ENCODE peak calls at places on chromosomes 12 and 14, in ten cellular contexts. X, F, N, G, L, U, H, T, E and Z are unnamed samples. For H3K9me3, the result is how much of the 10 kb centered on the place peaks cover.

GRCh38 chr12:125161712-125162023 is 96.4 kb downstream of the AACS start:
- DNase-seq in N (peak), G (no peak), F (no peak), H (no peak), L (no peak), U (no peak), T (no peak), E (no peak), X (no peak), Z (no peak)

GRCh38 chr12:53101266-53101665 is 2.0 kb upstream of the SOAT2 start:
- DNase-seq in N (no peak), H (no peak), E (no peak), G (no peak), T (no peak), L (no peak), X (no peak), U (no peak), F (no peak), Z (no peak)

GRCh38 chr12:54159140-54159539 is 29.6 kb downstream of the SMUG1 start:
- DNase-seq in U (no peak), G (no peak), X (no peak), E (no peak), H (peak), N (peak), F (no peak), T (no peak), L (no peak), Z (no peak)

GRCh38 chr14:36513012-36513420 is 7.0 kb downstream of the NKX2-1 start:
- DNase-seq in N (no peak), T (no peak), G (no peak), F (no peak), U (no peak), E (no peak), L (no peak), X (no peak), H (no peak), Z (no peak)

GRCh38 chr12:69161835-69162234 is 77.5 kb upstream of the CPSF6 start:
- DNase-seq in H (no peak), G (no peak), X (peak), T (no peak), N (no peak), E (no peak), F (no peak), L (no peak), U (no peak), Z (no peak)

GRCh38 chr14:99516156-99517045 is 35.2 kb downstream of the CCNK start:
- DNase-seq in N (peak), H (peak), G (no peak), U (peak), F (no peak), X (no peak), E (peak), L (no peak), T (peak), Z (peak)

GRCh38 chr14:55129428-55130193 is 559 bp downstream of the LGALS3 start:
- DNase-seq in E (peak), L (no peak), H (peak), X (peak), U (peak), G (peak), N (peak), T (peak), F (peak), Z (peak)

GRCh38 chr14:85501751-85502150 is 28.2 kb upstream of the FLRT2 start:
- DNase-seq in F (no peak), X (no peak), H (no peak), G (no peak), E (no peak), U (no peak), L (no peak), T (no peak), N (no peak), Z (no peak)

GRCh38 chr12:75887979-75888378 is 143.6 kb downstream of the PHLDA1 start:
- DNase-seq in F (no peak), H (no peak), T (no peak), X (no peak), E (no peak), L (no peak), G (no peak), N (no peak), U (no peak), Z (no peak)

GRCh38 chr12:93373847-93374723 is 3.6 kb upstream of the NUDT4 start:
- DNase-seq in X (no peak), U (no peak), L (no peak), F (no peak), G (peak), N (no peak), E (no peak), T (no peak), H (no peak), Z (no peak)

GRCh38 chr12:3218150-3218845 is 141.1 kb downstream of the TSPAN9 start:
- DNase-seq in F (peak), G (peak), L (no peak), N (peak), E (no peak), T (peak), X (peak), H (peak), U (peak), Z (peak)

GRCh38 chr12:108689314-108690190 is 41.8 kb downstream of the CORO1C start:
- DNase-seq in G (peak), F (peak), T (peak), E (no peak), X (peak), L (no peak), U (peak), H (peak), N (no peak), Z (peak)

DNA sequence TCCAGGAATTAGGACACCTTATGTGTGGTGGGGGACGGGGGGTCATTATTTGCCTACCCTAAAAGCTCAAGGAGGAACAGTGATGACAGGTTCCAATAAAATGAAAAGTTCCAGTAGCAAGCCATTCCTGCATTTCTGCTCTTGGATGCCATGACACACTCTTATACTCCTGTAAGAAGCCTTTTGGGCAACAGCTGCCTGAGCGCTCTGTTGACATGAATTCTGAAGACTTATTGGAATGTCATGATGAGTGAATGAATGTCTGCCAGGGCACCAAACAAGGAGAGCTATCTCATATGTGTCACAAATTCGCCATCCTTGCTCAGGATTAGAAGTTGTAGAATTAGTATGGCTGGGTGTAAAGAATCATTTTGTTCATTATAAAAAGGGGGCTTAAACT is 36.3 kb downstream of the PTGER2 start:
- DNase-seq in G (no peak), T (no peak), L (no peak), U (no peak), E (no peak), F (no peak), N (no peak), H (no peak), X (no peak), Z (no peak)
- H3K27ac ChIP-seq in G (peak), T (no peak), L (no peak), U (no peak), E (no peak), F (no peak), N (no peak), H (peak), X (no peak), Z (no peak)

GRCh38 chr14:105938055-105938863 is 411.9 kb downstream of the TMEM121 start:
- DNase-seq in G (no peak), F (no peak), E (peak), X (no peak), N (no peak), T (no peak), L (no peak), H (no peak), U (peak), Z (no peak)

GRCh38 chr14:105941226-105942166 is 415.1 kb downstream of the TMEM121 start:
- DNase-seq in L (no peak), N (no peak), E (peak), G (no peak), F (no peak), H (no peak), U (peak), X (no peak), T (no peak), Z (no peak)

GRCh38 chr14:105938959-105939358 is 412.6 kb downstream of the TMEM121 start:
- DNase-seq in N (no peak), U (no peak), E (no peak), T (no peak), H (no peak), G (no peak), X (no peak), L (no peak), F (no peak), Z (no peak)

GRCh38 chr14:105939810-105940508 is 413.6 kb downstream of the TMEM121 start:
- DNase-seq in E (peak), U (peak), G (no peak), T (no peak), L (no peak), X (no peak), H (no peak), N (no peak), F (no peak), Z (no peak)

GRCh38 chr14:105940534-105941225 is 414.3 kb downstream of the TMEM121 start:
- DNase-seq in F (no peak), L (no peak), H (no peak), E (peak), N (no peak), G (no peak), X (no peak), T (no peak), U (peak), Z (no peak)
- H3K9me3 ChIP-seq in F (under half), L (half or more), H (under half), E (under half), N (under half), G (under half), X (under half), T (under half), U (under half), Z (under half)

DNA sequence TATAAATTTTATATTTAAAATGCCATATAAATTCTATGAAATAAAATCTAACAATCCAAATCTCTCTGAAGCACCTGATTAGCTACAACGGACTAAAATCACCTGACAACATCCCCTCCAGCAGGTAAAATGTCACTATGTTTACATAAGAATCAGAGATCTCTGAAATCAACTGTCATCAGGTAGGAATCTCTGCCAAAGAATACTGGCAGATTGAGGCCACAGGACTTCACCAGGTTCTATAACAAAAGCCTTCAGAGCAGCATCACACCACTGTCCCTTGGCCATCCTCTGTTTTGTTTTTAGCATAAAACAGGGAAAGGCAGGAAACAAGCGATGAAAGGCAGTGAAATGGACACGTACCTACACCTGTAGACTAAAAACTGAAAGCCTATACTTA is 22.1 kb downstream of the FGD6 start:
- DNase-seq in T (no peak), X (no peak), U (no peak), L (no peak), E (no peak), H (no peak), N (no peak), F (no peak), G (no peak), Z (no peak)
- H3K27ac ChIP-seq in T (no peak), X (no peak), U (no peak), L (no peak), E (no peak), H (no peak), N (no peak), F (no peak), G (no peak), Z (no peak)

GRCh38 chr14:106067935-106068334 is 541.6 kb downstream of the TMEM121 start:
- DNase-seq in U (no peak), L (no peak), E (no peak), X (no peak), N (no peak), G (no peak), F (no peak), T (no peak), H (no peak), Z (no peak)
- H3K9me3 ChIP-seq in U (under half), L (under half), E (under half), X (under half), N (under half), G (under half), F (under half), T (under half), H (under half), Z (under half)

DNA sequence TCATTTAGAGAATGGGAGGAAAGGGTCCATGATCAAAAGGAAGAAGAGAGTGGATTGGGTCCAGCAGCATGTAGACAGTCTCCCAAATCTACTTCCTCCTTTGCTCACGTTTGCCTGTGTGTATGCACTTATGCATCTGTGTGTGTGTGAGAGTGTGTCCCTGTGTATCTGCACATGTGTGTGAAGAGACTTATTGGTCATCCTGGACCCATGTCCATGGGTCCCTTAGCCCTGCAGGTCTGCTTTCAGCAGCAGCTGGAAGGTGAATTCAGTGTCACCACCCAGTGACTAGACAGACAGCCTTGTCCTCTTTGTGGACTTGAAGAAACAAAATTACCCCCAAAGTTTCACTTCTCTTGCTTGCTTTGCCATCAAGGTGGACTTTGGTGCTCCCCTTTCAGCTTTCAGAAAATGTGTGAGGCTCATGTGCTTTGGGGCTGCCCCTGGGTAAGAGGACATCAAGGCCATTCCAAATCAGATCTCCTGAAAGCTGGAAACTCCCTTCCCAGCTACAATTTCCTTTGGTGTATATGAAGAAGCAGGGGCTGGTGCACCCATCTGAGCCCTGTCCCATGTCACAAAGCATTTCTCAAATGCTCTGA is 1063.8 kb downstream of the BCL11B start:
- DNase-seq in T (no peak), H (no peak), F (no peak), X (no peak), U (no peak), L (no peak), N (no peak), G (no peak), E (no peak), Z (no peak)
- H3K27ac ChIP-seq in T (no peak), H (no peak), F (no peak), X (no peak), U (no peak), L (no peak), N (no peak), G (no peak), E (peak), Z (no peak)

GRCh38 chr12:133180669-133181068 is 626 bp upstream of the ZNF268 start:
- DNase-seq in X (no peak), F (no peak), L (no peak), T (no peak), N (no peak), U (no peak), G (no peak), E (no peak), H (no peak), Z (no peak)

GRCh38 chr12:133181238-133181959 is at the start of gene ZNF268:
- DNase-seq in H (peak), F (peak), L (peak), X (peak), E (peak), N (peak), G (peak), U (peak), T (peak), Z (peak)
- H3K9me3 ChIP-seq in H (under half), F (half or more), L (half or more), X (half or more), E (under half), N (under half), G (half or more), U (under half), T (under half), Z (under half)

GRCh38 chr14:30584058-30584630 is 25.2 kb downstream of the G2E3 start:
- DNase-seq in T (no peak), N (no peak), U (no peak), H (no peak), X (no peak), G (no peak), F (no peak), L (no peak), E (no peak), Z (no peak)

GRCh38 chr14:30582376-30582775 is 23.4 kb downstream of the G2E3 start:
- DNase-seq in X (no peak), E (no peak), N (no peak), G (no peak), T (no peak), F (no peak), H (no peak), L (no peak), U (no peak), Z (no peak)

GRCh38 chr14:30585204-30585603 is 26.2 kb downstream of the G2E3 start:
- DNase-seq in X (no peak), H (no peak), L (no peak), E (no peak), G (no peak), N (no peak), U (no peak), T (no peak), F (no peak), Z (no peak)

GRCh38 chr14:30581283-30581625 is 22.3 kb downstream of the G2E3 start:
- DNase-seq in T (no peak), G (no peak), F (no peak), L (no peak), N (no peak), E (no peak), H (no peak), X (no peak), U (no peak), Z (no peak)

DNA sequence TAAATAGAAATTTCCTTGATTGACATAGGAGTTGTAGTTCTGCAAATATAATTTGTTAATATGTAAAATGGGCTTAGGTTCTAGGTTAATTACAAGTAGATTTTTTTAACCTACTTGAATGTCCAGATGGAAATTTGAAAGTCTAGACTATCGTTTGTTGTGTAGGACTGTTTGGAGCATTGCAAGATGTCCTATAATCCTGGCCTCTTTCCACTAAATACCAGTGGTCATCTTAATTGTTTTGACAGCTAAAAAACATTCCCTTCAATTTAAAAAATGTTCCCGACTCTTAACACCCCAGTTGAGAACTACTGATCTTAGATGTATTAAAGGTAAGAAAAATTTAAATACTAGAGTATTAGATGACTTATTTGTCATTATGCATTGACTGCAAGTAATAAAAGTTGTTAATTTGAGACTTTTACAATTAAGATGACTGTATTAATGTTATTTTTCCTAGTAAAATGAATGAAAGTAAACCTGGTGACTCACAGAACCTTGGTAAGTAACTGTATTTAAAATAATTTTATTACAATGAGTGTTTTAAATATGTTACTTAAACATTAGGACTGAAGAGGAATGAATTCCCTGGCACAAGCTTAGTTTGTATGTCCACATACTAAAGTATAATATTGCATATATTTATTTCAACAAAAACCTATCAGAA is 21.8 kb downstream of the G2E3 start:
- DNase-seq in N (no peak), G (no peak), X (no peak), E (no peak), T (no peak), L (no peak), H (no peak), F (no peak), U (no peak), Z (no peak)
- H3K27ac ChIP-seq in N (no peak), G (no peak), X (no peak), E (no peak), T (no peak), L (no peak), H (no peak), F (no peak), U (no peak), Z (no peak)

DNA sequence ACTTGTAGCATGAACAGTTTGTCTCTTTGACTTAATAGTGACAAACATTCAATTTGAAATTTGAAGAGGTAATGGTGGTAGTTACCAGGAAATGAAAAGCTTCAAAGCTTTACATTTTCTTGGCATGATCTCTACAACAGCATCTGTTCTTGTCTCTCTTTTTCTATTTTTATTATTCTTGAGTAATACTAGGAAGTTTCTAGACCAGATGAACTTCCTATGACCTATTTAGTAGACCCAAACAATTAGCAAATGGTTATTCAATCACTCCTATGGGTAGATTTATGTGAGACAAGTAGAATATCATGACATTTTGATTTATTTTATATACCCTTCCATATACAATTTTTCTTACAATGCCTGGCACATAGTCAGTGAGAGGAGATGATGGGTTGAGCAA is 511.7 kb downstream of the FOXG1 start:
- DNase-seq in F (no peak), L (no peak), N (no peak), E (no peak), U (no peak), X (no peak), H (no peak), T (no peak), G (no peak), Z (no peak)
- H3K9me3 ChIP-seq in F (under half), L (under half), N (under half), E (under half), U (under half), X (under half), H (under half), T (under half), G (under half), Z (under half)